ENCODE peak calls at places on chromosomes 5 and 9, in nine cellular contexts. J is mucosa of gallbladder; X is GOT3; S is ELR; P is activated CD4-positive, alpha-beta T cell treated with anti-CD3 and anti-CD28 coated beads, Interleukin-2, amount 10 ng/mL, durations not matched to agents 24 days and 14 days; L is esophagus squamous epithelium; Q is stromal cell of bone marrow; B is CD8-positive, alpha-beta memory T cell; C is NCI-H1105 treated with DMSO at 0.1 percent for 48 hours. W is an unnamed sample.

GRCh38 chr5:172144291-172144815 is 43.7 kb downstream of the STK10 start:
- DNase-seq in L (no peak), Q (no peak), X (no peak), C (no peak), P (no peak), J (no peak), S (no peak), B (no peak), W (no peak)

GRCh38 chr9:101421653-101422065 is 13.9 kb downstream of the ALDOB start:
- DNase-seq in J (peak; percentile 86), P (no peak), S (no peak), X (no peak), Q (no peak), C (no peak), L (no peak), B (no peak), W (no peak)

GRCh38 chr5:111748304-111748763 is 8.7 kb downstream of the NREP start:
- DNase-seq in P (peak; percentile 43), Q (peak; percentile 78), X (peak; percentile 42), L (no peak), C (no peak), J (no peak), B (no peak), S (peak; percentile 94), W (peak; percentile 73)

GRCh38 chr5:75552764-75553163 is 41.1 kb downstream of the POLK start:
- DNase-seq in C (no peak), X (no peak), B (no peak), P (no peak), J (no peak), S (no peak), Q (no peak), L (no peak), W (no peak)

GRCh38 chr9:110047955-110048472 is 159.9 kb downstream of the C9orf152 start:
- DNase-seq in X (no peak), S (no peak), Q (no peak), P (no peak), B (peak; percentile 0), J (no peak), L (no peak), C (peak; percentile 45), W (no peak)

GRCh38 chr9:5510360-5510931 is at the start of gene PDCD1LG2:
- DNase-seq in Q (peak; percentile 73), X (no peak), J (no peak), S (peak; percentile 82), L (no peak), P (peak; percentile 83), C (no peak), B (no peak), W (no peak)

GRCh38 chr9:94554439-94555331 is at the start of gene PCAT7:
- DNase-seq in B (no peak), L (no peak), P (peak; percentile 65), Q (no peak), S (peak; percentile 21), C (peak; percentile 77), J (peak; percentile 42), X (no peak), W (no peak)

GRCh38 chr5:83244516-83244915 is 167.2 kb downstream of the XRCC4 start:
- DNase-seq in C (no peak), Q (no peak), P (no peak), B (no peak), X (no peak), S (no peak), L (no peak), J (no peak), W (no peak)

GRCh38 chr9:88053888-88054501 is 79.7 kb upstream of the CDK20 start:
- DNase-seq in L (no peak), C (no peak), Q (no peak), P (no peak), X (no peak), B (no peak), J (no peak), S (no peak), W (no peak)

GRCh38 chr9:33159058-33159759 is 7.9 kb downstream of the B4GALT1 start:
- DNase-seq in B (peak; percentile 68), L (no peak), P (peak; percentile 81), J (peak; percentile 74), S (peak; percentile 67), Q (no peak), C (no peak), X (no peak), W (no peak)

GRCh38 chr9:89669361-89669842 is 64.6 kb downstream of the GADD45G start:
- DNase-seq in B (no peak), Q (no peak), L (no peak), S (no peak), C (no peak), J (peak; percentile 58), P (no peak), X (no peak), W (no peak)

GRCh38 chr5:1168751-1169607 is 32.4 kb upstream of the SLC6A19 start:
- DNase-seq in P (no peak), S (no peak), C (no peak), L (no peak), B (no peak), X (no peak), J (no peak), Q (no peak), W (no peak)

GRCh38 chr9:109329274-109330258 is 8.7 kb upstream of the EPB41L4B start:
- DNase-seq in L (no peak), B (no peak), C (no peak), X (no peak), S (peak; percentile 64), J (peak; percentile 70), P (no peak), Q (no peak), W (no peak)

GRCh38 chr9:77672183-77672582 is 24.1 kb upstream of the GNA14 start:
- DNase-seq in L (no peak), S (no peak), Q (no peak), B (no peak), J (no peak), P (no peak), X (no peak), C (no peak), W (no peak)

GRCh38 chr9:37053684-37054512 is 19.8 kb upstream of the PAX5 start:
- DNase-seq in L (no peak), C (no peak), J (no peak), B (no peak), Q (no peak), X (no peak), S (no peak), P (no peak), W (no peak)

GRCh38 chr5:78269088-78269703 is 25.3 kb downstream of the AP3B1 start:
- DNase-seq in J (no peak), Q (no peak), S (peak; percentile 41), B (peak; percentile 17), X (no peak), L (no peak), C (peak; percentile 20), P (no peak), W (no peak)

W was measured in DMS 273 treated with DMSO at 0.1 percent for 48 hours.